ENCODE peak calls at places on chromosomes 2 and 18, in five cellular contexts. One of them, this sample, is unnamed.

GRCh38 chr2:188272121-188272520 is 19.6 kb upstream of the GULP1 start:
- DNase-seq in fibroblast of pulmonary artery: no peak
- DNase-seq in stimulated activated CD4-positive, alpha-beta T cell treated with anti-CD3 and anti-CD28 coated beads, Interleukin-2, amount 100 ng/mL, for 48 hours: no peak
- DNase-seq in cardiac muscle cell: no peak
- DNase-seq in HT1080: no peak
- DNase-seq in this sample: no peak

GRCh38 chr2:110858135-110858737 is 125.9 kb downstream of the ACOXL start:
- DNase-seq in fibroblast of pulmonary artery: no peak
- DNase-seq in stimulated activated CD4-positive, alpha-beta T cell treated with anti-CD3 and anti-CD28 coated beads, Interleukin-2, amount 100 ng/mL, for 48 hours: no peak
- DNase-seq in cardiac muscle cell: no peak
- DNase-seq in HT1080: no peak
- DNase-seq in this sample: peak

GRCh38 chr2:186431306-186431705 is 54.8 kb upstream of the ZC3H15 start:
- DNase-seq in fibroblast of pulmonary artery: no peak
- DNase-seq in stimulated activated CD4-positive, alpha-beta T cell treated with anti-CD3 and anti-CD28 coated beads, Interleukin-2, amount 100 ng/mL, for 48 hours: no peak
- DNase-seq in cardiac muscle cell: no peak
- DNase-seq in HT1080: no peak
- DNase-seq in this sample: no peak

GRCh38 chr18:49399003-49399402 is 61.4 kb downstream of the DYM start:
- DNase-seq in fibroblast of pulmonary artery: peak
- DNase-seq in stimulated activated CD4-positive, alpha-beta T cell treated with anti-CD3 and anti-CD28 coated beads, Interleukin-2, amount 100 ng/mL, for 48 hours: no peak
- DNase-seq in cardiac muscle cell: no peak
- DNase-seq in HT1080: peak
- DNase-seq in this sample: no peak

GRCh38 chr18:72986103-72986502 is 118.3 kb upstream of the NETO1 start:
- DNase-seq in fibroblast of pulmonary artery: no peak
- DNase-seq in stimulated activated CD4-positive, alpha-beta T cell treated with anti-CD3 and anti-CD28 coated beads, Interleukin-2, amount 100 ng/mL, for 48 hours: no peak
- DNase-seq in cardiac muscle cell: no peak
- DNase-seq in HT1080: peak
- DNase-seq in this sample: no peak

GRCh38 chr2:102558463-102558862 is 60.9 kb upstream of the SLC9A2 start:
- DNase-seq in fibroblast of pulmonary artery: peak
- DNase-seq in stimulated activated CD4-positive, alpha-beta T cell treated with anti-CD3 and anti-CD28 coated beads, Interleukin-2, amount 100 ng/mL, for 48 hours: no peak
- DNase-seq in cardiac muscle cell: no peak
- DNase-seq in HT1080: peak
- DNase-seq in this sample: no peak

GRCh38 chr18:36518839-36519238 is 221.3 kb downstream of the FHOD3 start:
- DNase-seq in fibroblast of pulmonary artery: no peak
- DNase-seq in stimulated activated CD4-positive, alpha-beta T cell treated with anti-CD3 and anti-CD28 coated beads, Interleukin-2, amount 100 ng/mL, for 48 hours: no peak
- DNase-seq in cardiac muscle cell: peak
- DNase-seq in HT1080: peak
- DNase-seq in this sample: no peak

GRCh38 chr2:112811841-112812306 is 24.7 kb downstream of the IL1B start:
- DNase-seq in fibroblast of pulmonary artery: peak
- DNase-seq in stimulated activated CD4-positive, alpha-beta T cell treated with anti-CD3 and anti-CD28 coated beads, Interleukin-2, amount 100 ng/mL, for 48 hours: no peak
- DNase-seq in cardiac muscle cell: no peak
- DNase-seq in HT1080: peak
- DNase-seq in this sample: no peak

GRCh38 chr18:8602040-8602439 is 7.2 kb upstream of the RAB12 start:
- DNase-seq in fibroblast of pulmonary artery: no peak
- DNase-seq in stimulated activated CD4-positive, alpha-beta T cell treated with anti-CD3 and anti-CD28 coated beads, Interleukin-2, amount 100 ng/mL, for 48 hours: no peak
- DNase-seq in cardiac muscle cell: no peak
- DNase-seq in HT1080: no peak
- DNase-seq in this sample: no peak

GRCh38 chr2:54271236-54271635 is 15.2 kb upstream of the TSPYL6 start:
- DNase-seq in fibroblast of pulmonary artery: no peak
- DNase-seq in stimulated activated CD4-positive, alpha-beta T cell treated with anti-CD3 and anti-CD28 coated beads, Interleukin-2, amount 100 ng/mL, for 48 hours: no peak
- DNase-seq in cardiac muscle cell: no peak
- DNase-seq in HT1080: no peak
- DNase-seq in this sample: no peak

GRCh38 chr18:76443519-76444435 is 51.3 kb downstream of the ZNF516 start:
- DNase-seq in fibroblast of pulmonary artery: no peak
- DNase-seq in stimulated activated CD4-positive, alpha-beta T cell treated with anti-CD3 and anti-CD28 coated beads, Interleukin-2, amount 100 ng/mL, for 48 hours: no peak
- DNase-seq in cardiac muscle cell: no peak
- DNase-seq in HT1080: no peak
- DNase-seq in this sample: no peak

GRCh38 chr2:213451542-213452256 is 167.4 kb downstream of the SPAG16 start:
- DNase-seq in fibroblast of pulmonary artery: no peak
- DNase-seq in stimulated activated CD4-positive, alpha-beta T cell treated with anti-CD3 and anti-CD28 coated beads, Interleukin-2, amount 100 ng/mL, for 48 hours: no peak
- DNase-seq in cardiac muscle cell: no peak
- DNase-seq in HT1080: no peak
- DNase-seq in this sample: no peak

GRCh38 chr2:34785206-34785785 is 1186.2 kb upstream of the FAM98A start:
- DNase-seq in fibroblast of pulmonary artery: no peak
- DNase-seq in stimulated activated CD4-positive, alpha-beta T cell treated with anti-CD3 and anti-CD28 coated beads, Interleukin-2, amount 100 ng/mL, for 48 hours: no peak
- DNase-seq in cardiac muscle cell: no peak
- DNase-seq in HT1080: no peak
- DNase-seq in this sample: no peak

GRCh38 chr2:76958749-76959148 is 563.4 kb downstream of the LRRTM4 start:
- DNase-seq in fibroblast of pulmonary artery: peak
- DNase-seq in stimulated activated CD4-positive, alpha-beta T cell treated with anti-CD3 and anti-CD28 coated beads, Interleukin-2, amount 100 ng/mL, for 48 hours: no peak
- DNase-seq in cardiac muscle cell: peak
- DNase-seq in HT1080: peak
- DNase-seq in this sample: no peak

GRCh38 chr2:33344230-33344629 is 132.2 kb upstream of the RASGRP3 start:
- DNase-seq in fibroblast of pulmonary artery: no peak
- DNase-seq in stimulated activated CD4-positive, alpha-beta T cell treated with anti-CD3 and anti-CD28 coated beads, Interleukin-2, amount 100 ng/mL, for 48 hours: no peak
- DNase-seq in cardiac muscle cell: no peak
- DNase-seq in HT1080: no peak
- DNase-seq in this sample: no peak

GRCh38 chr2:161004379-161004778 is 155.8 kb upstream of the TANK start:
- DNase-seq in fibroblast of pulmonary artery: peak
- DNase-seq in stimulated activated CD4-positive, alpha-beta T cell treated with anti-CD3 and anti-CD28 coated beads, Interleukin-2, amount 100 ng/mL, for 48 hours: no peak
- DNase-seq in cardiac muscle cell: no peak
- DNase-seq in HT1080: peak
- DNase-seq in this sample: no peak

GRCh38 chr2:148237911-148238310 is 217.0 kb downstream of the MBD5 start:
- DNase-seq in fibroblast of pulmonary artery: no peak
- DNase-seq in stimulated activated CD4-positive, alpha-beta T cell treated with anti-CD3 and anti-CD28 coated beads, Interleukin-2, amount 100 ng/mL, for 48 hours: no peak
- DNase-seq in cardiac muscle cell: no peak
- DNase-seq in HT1080: no peak
- DNase-seq in this sample: no peak

GRCh38 chr2:211114826-211115450 is 558.5 kb downstream of the CPS1 start:
- DNase-seq in fibroblast of pulmonary artery: peak
- DNase-seq in stimulated activated CD4-positive, alpha-beta T cell treated with anti-CD3 and anti-CD28 coated beads, Interleukin-2, amount 100 ng/mL, for 48 hours: no peak
- DNase-seq in cardiac muscle cell: no peak
- DNase-seq in HT1080: no peak
- DNase-seq in this sample: no peak

GRCh38 chr18:51890762-51891161 is 449.2 kb upstream of the DCC start:
- DNase-seq in fibroblast of pulmonary artery: peak
- DNase-seq in stimulated activated CD4-positive, alpha-beta T cell treated with anti-CD3 and anti-CD28 coated beads, Interleukin-2, amount 100 ng/mL, for 48 hours: no peak
- DNase-seq in cardiac muscle cell: no peak
- DNase-seq in HT1080: peak
- DNase-seq in this sample: no peak

GRCh38 chr2:205024822-205025518 is 479.7 kb downstream of the PARD3B start:
- DNase-seq in fibroblast of pulmonary artery: peak
- DNase-seq in stimulated activated CD4-positive, alpha-beta T cell treated with anti-CD3 and anti-CD28 coated beads, Interleukin-2, amount 100 ng/mL, for 48 hours: peak
- DNase-seq in cardiac muscle cell: peak
- DNase-seq in HT1080: peak
- DNase-seq in this sample: no peak